ENCODE peak calls at places on chromosomes 16 and 17, in eight cellular contexts. B is psoas muscle; T is cardiac muscle cell; Z is naive thymus-derived CD4-positive, alpha-beta T cell; K is neural progenitor cell; H is suprapubic skin; L is right cardiac atrium; R is pancreas. J is an unnamed sample.

GRCh38 chr16:59179446-59180082 is 445.4 kb upstream of the GOT2 start:
- DNase-seq in B (no peak), T (no peak), Z (no peak), K (no peak), H (no peak), L (no peak), R (no peak), J (no peak)

GRCh38 chr17:43356999-43357398 is 41.8 kb upstream of the ARL4D start:
- DNase-seq in B (peak), T (peak), Z (no peak), K (no peak), H (no peak), L (no peak), R (no peak), J (peak)

GRCh38 chr16:81514568-81515258 is 70.1 kb downstream of the CMIP start:
- DNase-seq in B (peak), T (no peak), Z (no peak), K (no peak), H (no peak), L (peak), R (no peak), J (no peak)

GRCh38 chr17:50768348-50768761 is 1.0 kb upstream of the ANKRD40CL start:
- DNase-seq in B (no peak), T (no peak), Z (no peak), K (no peak), H (no peak), L (no peak), R (peak), J (no peak)

GRCh38 chr17:68248886-68249872 is 1.3 kb downstream of the AMZ2 start:
- DNase-seq in B (no peak), T (no peak), Z (no peak), K (no peak), H (no peak), L (no peak), R (no peak), J (no peak)

GRCh38 chr16:53945996-53946395 is 242.0 kb downstream of the FTO start:
- DNase-seq in B (no peak), T (peak), Z (no peak), K (peak), H (no peak), L (no peak), R (no peak), J (peak)

GRCh38 chr16:84795338-84796053 is 24.3 kb upstream of the CRISPLD2 start:
- DNase-seq in B (peak), T (peak), Z (no peak), K (no peak), H (peak), L (peak), R (no peak), J (no peak)

GRCh38 chr17:73196500-73196899 is 3.6 kb downstream of the COG1 start:
- DNase-seq in B (peak), T (peak), Z (no peak), K (peak), H (no peak), L (peak), R (peak), J (no peak)

GRCh38 chr16:87571868-87572244 is 30.5 kb upstream of the JPH3 start:
- DNase-seq in B (no peak), T (no peak), Z (no peak), K (no peak), H (no peak), L (peak), R (no peak), J (no peak)

GRCh38 chr16:65281636-65282035 is 159.8 kb upstream of the CDH11 start:
- DNase-seq in B (no peak), T (no peak), Z (no peak), K (peak), H (no peak), L (no peak), R (no peak), J (no peak)

GRCh38 chr17:34654276-34654675 is 74.9 kb downstream of the TMEM132E start:
- DNase-seq in B (no peak), T (no peak), Z (no peak), K (no peak), H (no peak), L (no peak), R (no peak), J (no peak)

GRCh38 chr16:73179671-73180370 is 131.9 kb upstream of the ZFHX3 start:
- DNase-seq in B (peak), T (no peak), Z (no peak), K (no peak), H (no peak), L (peak), R (no peak), J (no peak)

GRCh38 chr16:54374136-54374535 is 87.5 kb upstream of the IRX3 start:
- DNase-seq in B (no peak), T (no peak), Z (no peak), K (no peak), H (peak), L (no peak), R (no peak), J (no peak)

GRCh38 chr16:88468289-88469129 is 15.4 kb downstream of the ZFPM1 start:
- DNase-seq in B (no peak), T (peak), Z (no peak), K (peak), H (no peak), L (peak), R (no peak), J (peak)

GRCh38 chr17:81980122-81980521 is 2.7 kb downstream of the ASPSCR1 start:
- DNase-seq in B (no peak), T (no peak), Z (no peak), K (no peak), H (no peak), L (no peak), R (no peak), J (no peak)

GRCh38 chr16:11914759-11915643 is 755 bp downstream of the GSPT1 start:
- DNase-seq in B (peak), T (peak), Z (peak), K (peak), H (no peak), L (peak), R (peak), J (peak)

GRCh38 chr17:46977750-46978488 is 1.1 kb downstream of the RPRML start:
- DNase-seq in B (no peak), T (no peak), Z (no peak), K (peak), H (no peak), L (no peak), R (no peak), J (no peak)
- H3K4me3 ChIP-seq in B (peak), T (peak), Z (peak), K (peak), H (peak), L (peak), R (no peak), J (peak)

GRCh38 chr17:57986841-57987581 is 1.0 kb downstream of the VEZF1 start:
- DNase-seq in B (peak), T (peak), Z (peak), K (peak), H (no peak), L (peak), R (peak), J (peak)

GRCh38 chr17:57984936-57985674 is 2.9 kb downstream of the VEZF1 start:
- DNase-seq in B (no peak), T (no peak), Z (no peak), K (no peak), H (no peak), L (no peak), R (no peak), J (no peak)

GRCh38 chr17:57987582-57988300 is at the start of gene VEZF1:
- DNase-seq in B (peak), T (peak), Z (peak), K (peak), H (peak), L (peak), R (peak), J (peak)

GRCh38 chr17:57984226-57984890 is 3.7 kb downstream of the VEZF1 start:
- DNase-seq in B (no peak), T (peak), Z (no peak), K (no peak), H (no peak), L (no peak), R (no peak), J (no peak)

DNA sequence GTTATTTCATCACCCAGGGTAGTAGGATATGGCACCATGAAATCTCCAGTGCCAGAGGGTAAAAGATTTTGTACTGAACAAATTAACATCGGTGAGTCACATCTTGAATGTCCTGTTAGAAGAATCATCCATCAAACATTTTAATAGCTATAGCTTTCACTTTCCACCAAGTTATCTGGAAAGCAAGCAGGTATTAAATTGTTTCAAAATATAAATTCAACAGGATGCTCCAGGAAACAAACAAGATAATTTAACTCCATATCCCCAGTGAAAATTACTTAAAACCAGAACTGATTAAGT is 2.4 kb downstream of the VEZF1 start:
- DNase-seq in B (no peak), T (no peak), Z (no peak), K (no peak), H (no peak), L (no peak), R (no peak), J (peak)
- H3K4me3 ChIP-seq in B (peak), T (no peak), Z (no peak), K (peak), H (peak), L (peak), R (no peak), J (peak)

GRCh38 chr17:6948976-6949375 is 46.9 kb upstream of the ALOX12 start:
- DNase-seq in B (no peak), T (no peak), Z (no peak), K (no peak), H (no peak), L (no peak), R (no peak), J (no peak)
- H3K4me3 ChIP-seq in B (no peak), T (no peak), Z (no peak), K (no peak), H (no peak), L (no peak), R (no peak), J (no peak)

GRCh38 chr16:57797526-57798266 is 4.6 kb downstream of the KIFC3 start:
- DNase-seq in B (peak), T (no peak), Z (no peak), K (peak), H (no peak), L (peak), R (peak), J (peak)
- H3K4me3 ChIP-seq in B (peak), T (no peak), Z (no peak), K (peak), H (peak), L (no peak), R (peak), J (peak)

DNA sequence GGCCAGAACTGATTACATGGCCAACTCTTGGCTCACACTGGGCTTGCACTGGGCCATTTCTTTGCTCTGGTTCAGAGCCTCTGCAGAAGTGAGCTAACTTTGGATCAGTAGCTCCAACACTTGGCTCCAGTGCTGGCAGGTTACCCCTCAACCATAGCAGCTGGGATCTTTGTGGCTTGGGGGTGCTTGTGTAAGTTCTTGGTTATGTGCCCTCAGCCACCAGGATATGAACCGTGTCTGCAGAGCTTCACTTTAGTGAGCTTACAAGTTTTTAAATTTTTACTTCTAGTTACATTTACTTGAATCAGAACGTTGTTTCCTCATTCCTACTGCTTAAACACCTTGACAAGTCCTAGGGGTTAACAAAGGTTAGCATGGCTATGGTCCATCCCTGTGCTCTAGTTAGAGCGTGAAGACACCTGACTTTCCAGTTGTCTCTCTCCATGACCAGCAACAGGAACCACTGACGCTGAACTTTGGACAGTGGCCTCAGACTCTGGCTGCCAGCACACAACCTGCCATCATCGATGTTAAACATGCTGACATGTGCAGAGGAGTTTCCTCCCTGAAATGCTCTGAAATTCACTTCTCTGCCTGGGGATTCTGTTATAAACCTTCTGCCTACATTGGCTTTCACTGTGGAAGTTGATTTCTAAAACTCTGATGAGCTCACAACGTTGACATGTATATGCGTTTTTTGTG is 4.1 kb downstream of the PDF start:
- DNase-seq in B (peak), T (no peak), Z (no peak), K (no peak), H (no peak), L (no peak), R (no peak), J (no peak)
- H3K4me3 ChIP-seq in B (peak), T (no peak), Z (no peak), K (no peak), H (no peak), L (no peak), R (no peak), J (no peak)

GRCh38 chr17:49634487-49634865 is 43.4 kb downstream of the SPOP start:
- DNase-seq in B (no peak), T (no peak), Z (no peak), K (no peak), H (no peak), L (no peak), R (no peak), J (no peak)
- H3K4me3 ChIP-seq in B (peak), T (no peak), Z (no peak), K (no peak), H (no peak), L (no peak), R (no peak), J (no peak)

GRCh38 chr16:77721752-77722314 is 481 bp upstream of the NUDT7 start:
- DNase-seq in B (no peak), T (no peak), Z (no peak), K (peak), H (no peak), L (no peak), R (no peak), J (no peak)
- H3K4me3 ChIP-seq in B (peak), T (no peak), Z (peak), K (no peak), H (peak), L (peak), R (no peak), J (no peak)

J was measured in mammary epithelial cell.